ENCODE peak calls at places on chromosomes 6 and 20, in four cellular contexts. One of them, this sample, is unnamed.

GRCh38 chr6:72861935-72862432 is 240.1 kb downstream of the KCNQ5 start:
- DNase-seq in lower leg skin: no peak
- DNase-seq in H9: no peak
- DNase-seq in stomach: no peak
- DNase-seq in this sample: no peak

GRCh38 chr6:44470106-44470446 is 82.6 kb downstream of the CDC5L start:
- DNase-seq in lower leg skin: no peak
- DNase-seq in H9: no peak
- DNase-seq in stomach: peak
- DNase-seq in this sample: no peak

GRCh38 chr6:143270026-143270425 is 180.5 kb downstream of the ADAT2 start:
- DNase-seq in lower leg skin: no peak
- DNase-seq in H9: no peak
- DNase-seq in stomach: no peak
- DNase-seq in this sample: no peak

GRCh38 chr6:48917233-48917632 is 545.8 kb downstream of the MMUT start:
- DNase-seq in lower leg skin: no peak
- DNase-seq in H9: no peak
- DNase-seq in stomach: no peak
- DNase-seq in this sample: no peak

GRCh38 chr20:56991516-56991915 is 274.9 kb downstream of the BMP7 start:
- DNase-seq in lower leg skin: no peak
- DNase-seq in H9: no peak
- DNase-seq in stomach: no peak
- DNase-seq in this sample: no peak

GRCh38 chr20:36845288-36845969 is 30.5 kb upstream of the TLDC2 start:
- DNase-seq in lower leg skin: no peak
- DNase-seq in H9: no peak
- DNase-seq in stomach: no peak
- DNase-seq in this sample: peak

GRCh38 chr6:333379-334002 is 41.2 kb downstream of the DUSP22 start:
- DNase-seq in lower leg skin: no peak
- DNase-seq in H9: no peak
- DNase-seq in stomach: no peak
- DNase-seq in this sample: no peak

GRCh38 chr6:77466055-77467028 is 3.1 kb upstream of the HTR1B start:
- DNase-seq in lower leg skin: no peak
- DNase-seq in H9: peak
- DNase-seq in stomach: peak
- DNase-seq in this sample: peak

GRCh38 chr6:119801041-119801440 is 451.5 kb upstream of the MAN1A1 start:
- DNase-seq in lower leg skin: no peak
- DNase-seq in H9: no peak
- DNase-seq in stomach: no peak
- DNase-seq in this sample: no peak

GRCh38 chr6:5084787-5085637 is at the start of gene PPP1R3G:
- DNase-seq in lower leg skin: no peak
- DNase-seq in H9: peak
- DNase-seq in stomach: no peak
- DNase-seq in this sample: peak

GRCh38 chr20:26279224-26279623 is 582.6 kb upstream of the ZNF337 start:
- DNase-seq in lower leg skin: no peak
- DNase-seq in H9: no peak
- DNase-seq in stomach: no peak
- DNase-seq in this sample: no peak

GRCh38 chr6:120965814-120966213 is 368.5 kb downstream of the TBC1D32 start:
- DNase-seq in lower leg skin: no peak
- DNase-seq in H9: no peak
- DNase-seq in stomach: no peak
- DNase-seq in this sample: no peak

GRCh38 chr20:10540636-10541493 is 105.8 kb downstream of the SLX4IP start:
- DNase-seq in lower leg skin: no peak
- DNase-seq in H9: no peak
- DNase-seq in stomach: no peak
- DNase-seq in this sample: no peak

GRCh38 chr6:108312604-108313003 is 17.8 kb downstream of the AFG1L start:
- DNase-seq in lower leg skin: no peak
- DNase-seq in H9: no peak
- DNase-seq in stomach: no peak
- DNase-seq in this sample: no peak

GRCh38 chr6:132972254-132972653 is 157.9 kb downstream of the RPS12 start:
- DNase-seq in lower leg skin: no peak
- DNase-seq in H9: no peak
- DNase-seq in stomach: no peak
- DNase-seq in this sample: no peak

GRCh38 chr6:26086214-26086613 is 1.0 kb upstream of the HFE start:
- DNase-seq in lower leg skin: no peak
- DNase-seq in H9: no peak
- DNase-seq in stomach: no peak
- DNase-seq in this sample: no peak

GRCh38 chr6:14881399-14881798 is 364.5 kb upstream of the JARID2 start:
- DNase-seq in lower leg skin: no peak
- DNase-seq in H9: no peak
- DNase-seq in stomach: no peak
- DNase-seq in this sample: no peak

GRCh38 chr20:59402697-59403096 is 102.3 kb downstream of the EDN3 start:
- DNase-seq in lower leg skin: no peak
- DNase-seq in H9: no peak
- DNase-seq in stomach: no peak
- DNase-seq in this sample: no peak

GRCh38 chr6:138920906-138921305 is 67.1 kb downstream of the REPS1 start:
- DNase-seq in lower leg skin: no peak
- DNase-seq in H9: no peak
- DNase-seq in stomach: no peak
- DNase-seq in this sample: no peak

GRCh38 chr6:22642254-22642653 is 72.9 kb downstream of the HDGFL1 start:
- DNase-seq in lower leg skin: no peak
- DNase-seq in H9: no peak
- DNase-seq in stomach: no peak
- DNase-seq in this sample: no peak

GRCh38 chr6:84037425-84038089 is 4.0 kb downstream of the MRAP2 start:
- DNase-seq in lower leg skin: no peak
- DNase-seq in H9: no peak
- DNase-seq in stomach: no peak
- DNase-seq in this sample: no peak

GRCh38 chr6:160662842-160663241 is 1.2 kb downstream of the LPA start:
- DNase-seq in lower leg skin: no peak
- DNase-seq in H9: no peak
- DNase-seq in stomach: no peak
- DNase-seq in this sample: no peak

GRCh38 chr6:122789078-122789861 is at the start of gene SMPDL3A:
- DNase-seq in lower leg skin: peak
- DNase-seq in H9: peak
- DNase-seq in stomach: peak
- DNase-seq in this sample: peak

GRCh38 chr6:153962548-153962947 is 76.5 kb upstream of the OPRM1 start:
- DNase-seq in lower leg skin: no peak
- DNase-seq in H9: no peak
- DNase-seq in stomach: no peak
- DNase-seq in this sample: no peak

GRCh38 chr6:165426892-165427291 is 117.5 kb upstream of the C6orf118 start:
- DNase-seq in lower leg skin: no peak
- DNase-seq in H9: no peak
- DNase-seq in stomach: no peak
- DNase-seq in this sample: no peak

GRCh38 chr6:133895573-133896343 is 6.8 kb downstream of the TCF21 start:
- DNase-seq in lower leg skin: no peak
- DNase-seq in H9: peak
- DNase-seq in stomach: no peak
- DNase-seq in this sample: peak

GRCh38 chr20:63394069-63394468 is 32.9 kb upstream of the CHRNA4 start:
- DNase-seq in lower leg skin: no peak
- DNase-seq in H9: peak
- DNase-seq in stomach: no peak
- DNase-seq in this sample: no peak

GRCh38 chr20:42204261-42204660 is 586.1 kb upstream of the CHD6 start:
- DNase-seq in lower leg skin: no peak
- DNase-seq in H9: no peak
- DNase-seq in stomach: no peak
- DNase-seq in this sample: peak
- TF ChIP-seq CTCF in lower leg skin: no peak
- TF ChIP-seq CTCF in H9: peak
- TF ChIP-seq CTCF in stomach: no peak
- TF ChIP-seq CTCF in this sample: peak

DNA sequence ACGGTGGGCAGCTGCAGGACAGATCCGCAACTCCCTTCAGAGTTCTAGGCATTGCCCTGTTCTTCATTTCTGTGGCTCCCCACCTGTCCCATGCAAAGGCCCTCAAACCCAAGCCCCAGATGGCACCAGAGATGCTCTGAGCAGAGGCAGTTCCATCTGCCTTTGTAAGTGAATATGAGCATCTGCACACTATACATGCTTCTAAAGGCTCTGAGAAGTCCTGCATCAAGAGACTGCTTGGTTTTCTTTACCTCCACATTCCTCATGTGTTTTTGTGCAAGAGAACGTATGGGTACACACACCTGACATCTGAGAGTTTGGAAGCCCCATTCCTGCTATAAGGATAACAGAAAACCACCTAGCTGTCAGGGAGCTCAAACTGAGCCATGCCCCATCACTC is 14.4 kb upstream of the CST7 start:
- DNase-seq in lower leg skin: no peak
- DNase-seq in H9: no peak
- DNase-seq in stomach: no peak
- DNase-seq in this sample: no peak
- TF ChIP-seq CTCF in lower leg skin: no peak
- TF ChIP-seq CTCF in H9: no peak
- TF ChIP-seq CTCF in stomach: no peak
- TF ChIP-seq CTCF in this sample: no peak

DNA sequence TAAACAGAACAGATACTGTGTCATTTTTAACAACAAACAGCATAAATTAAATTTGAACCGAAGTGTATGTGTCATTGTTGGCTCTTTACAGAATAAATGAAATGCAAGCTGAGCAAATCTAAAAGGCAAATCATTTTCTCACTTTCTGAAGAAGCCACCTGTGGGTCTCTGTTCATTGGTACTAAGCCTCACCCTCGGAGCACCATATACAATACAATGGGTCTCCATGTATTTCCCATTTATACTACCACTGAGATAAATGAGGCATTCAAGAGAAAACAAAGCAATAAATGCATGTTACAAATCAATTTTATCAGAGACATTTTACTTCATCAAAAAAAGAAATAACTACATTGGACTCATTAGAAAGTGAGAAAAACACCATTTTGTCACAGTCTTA is 38.9 kb upstream of the HIVEP1 start:
- DNase-seq in lower leg skin: no peak
- DNase-seq in H9: no peak
- DNase-seq in stomach: no peak
- DNase-seq in this sample: no peak
- TF ChIP-seq CTCF in lower leg skin: no peak
- TF ChIP-seq CTCF in H9: no peak
- TF ChIP-seq CTCF in stomach: no peak
- TF ChIP-seq CTCF in this sample: no peak

GRCh38 chr20:50931048-50931305 is 260 bp downstream of the ADNP start:
- DNase-seq in lower leg skin: no peak
- DNase-seq in H9: no peak
- DNase-seq in stomach: no peak
- DNase-seq in this sample: no peak

GRCh38 chr20:50930139-50931047 is 844 bp downstream of the ADNP start:
- DNase-seq in lower leg skin: peak
- DNase-seq in H9: no peak
- DNase-seq in stomach: peak
- DNase-seq in this sample: peak

GRCh38 chr20:50931306-50932015 is at the start of gene ADNP:
- DNase-seq in lower leg skin: peak
- DNase-seq in H9: peak
- DNase-seq in stomach: peak
- DNase-seq in this sample: peak

GRCh38 chr20:50929299-50930138 is 1.7 kb downstream of the ADNP start:
- DNase-seq in lower leg skin: peak
- DNase-seq in H9: peak
- DNase-seq in stomach: peak
- DNase-seq in this sample: peak

DNA sequence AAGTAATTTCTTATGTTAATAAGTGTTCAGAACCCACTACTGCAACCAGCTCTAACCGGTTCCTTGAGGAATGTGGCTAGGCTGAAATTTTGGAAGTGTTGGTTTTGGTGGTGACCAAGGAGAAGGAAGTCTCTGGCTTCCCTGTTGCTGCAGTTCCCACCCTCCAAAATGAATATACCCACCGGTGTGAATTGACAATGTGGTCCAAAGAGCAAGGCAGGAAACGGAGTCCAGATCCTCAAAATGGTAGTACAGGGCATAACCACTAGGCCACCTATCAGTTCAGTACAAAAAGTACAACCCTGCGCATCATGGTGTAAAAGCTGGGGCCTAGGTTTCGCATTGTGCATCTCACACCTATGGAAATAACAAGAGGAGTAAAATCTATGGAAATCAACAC is 2.8 kb downstream of the ADNP start:
- DNase-seq in lower leg skin: no peak
- DNase-seq in H9: no peak
- DNase-seq in stomach: no peak
- DNase-seq in this sample: no peak
- TF ChIP-seq CTCF in lower leg skin: no peak
- TF ChIP-seq CTCF in H9: peak
- TF ChIP-seq CTCF in stomach: no peak
- TF ChIP-seq CTCF in this sample: no peak

DNA sequence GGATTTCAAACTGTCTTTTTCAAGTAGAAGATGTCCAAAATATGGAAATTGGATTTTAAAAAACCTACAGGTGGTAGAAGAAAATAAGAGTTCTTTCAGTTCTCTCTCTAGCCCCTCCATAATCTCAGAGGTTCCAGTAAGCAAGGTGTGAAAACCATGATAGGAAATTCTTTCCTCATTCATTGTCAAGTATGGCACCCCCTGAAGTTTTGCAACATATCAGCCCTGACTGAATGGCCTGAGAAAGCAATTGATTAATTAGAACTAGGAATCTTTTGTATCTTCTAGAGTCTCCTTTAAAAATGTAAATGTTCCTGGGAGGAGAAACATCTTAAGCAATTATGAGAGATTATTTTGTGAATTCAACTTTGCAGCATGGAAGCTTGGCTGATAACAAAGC is 198.7 kb upstream of the STXBP5 start:
- DNase-seq in lower leg skin: no peak
- DNase-seq in H9: peak
- DNase-seq in stomach: no peak
- DNase-seq in this sample: no peak
- TF ChIP-seq CTCF in lower leg skin: no peak
- TF ChIP-seq CTCF in H9: peak
- TF ChIP-seq CTCF in stomach: no peak
- TF ChIP-seq CTCF in this sample: no peak

This sample was measured in glutamatergic neuron.